ENCODE peak calls at places on chromosomes 11 and 22, in seven cellular contexts. Z, W, V, G, Y, I and F are unnamed samples. For H3K4me1, the result is how much of the 10 kb centered on the place peaks cover.

GRCh38 chr11:121446752-121447156 is 5.4 kb upstream of the SORL1 start:
- DNase-seq in Y (no peak), G (no peak), Z (no peak), W (peak), V (no peak), I (peak), F (peak)

GRCh38 chr11:64237484-64237951 is 3.1 kb downstream of the VEGFB start:
- DNase-seq in V (peak), Y (no peak), I (no peak), G (no peak), Z (peak), W (no peak), F (no peak)

GRCh38 chr11:29162490-29162889 is 854.3 kb downstream of the KCNA4 start:
- DNase-seq in I (peak), Z (no peak), G (no peak), Y (no peak), W (no peak), V (no peak), F (no peak)

GRCh38 chr11:19258651-19259230 is 18.0 kb upstream of the E2F8 start:
- DNase-seq in Z (no peak), I (no peak), G (no peak), Y (no peak), W (no peak), V (no peak), F (no peak)

GRCh38 chr11:121452609-121453150 is at the start of gene SORL1-AS1:
- DNase-seq in W (no peak), G (no peak), I (no peak), Y (no peak), V (peak), Z (peak), F (peak)

GRCh38 chr22:47724751-47725150 is 962.3 kb downstream of the TBC1D22A start:
- DNase-seq in I (no peak), V (no peak), G (no peak), Y (no peak), Z (no peak), W (no peak), F (peak)

GRCh38 chr22:21707677-21708076 is 27.9 kb downstream of the YPEL1 start:
- DNase-seq in V (no peak), W (no peak), Z (no peak), G (no peak), Y (no peak), I (peak), F (peak)

GRCh38 chr11:109939176-109939810 is 153.9 kb upstream of the ZC3H12C start:
- DNase-seq in I (peak), Z (peak), Y (no peak), G (peak), W (peak), V (peak), F (peak)

GRCh38 chr11:108890482-108891092 is 225.7 kb downstream of the DDX10 start:
- DNase-seq in G (no peak), Z (no peak), V (no peak), Y (no peak), W (no peak), I (no peak), F (no peak)

GRCh38 chr11:2166091-2166851 is 5.3 kb upstream of the INS start:
- DNase-seq in Y (peak), G (no peak), V (no peak), I (peak), Z (no peak), W (no peak), F (peak)

GRCh38 chr11:68942751-68943271 is 38.0 kb downstream of the MRGPRD start:
- DNase-seq in Y (no peak), V (no peak), W (peak), I (peak), G (no peak), Z (peak), F (no peak)

GRCh38 chr22:17589810-17590375 is 26.6 kb downstream of the SLC25A18 start:
- DNase-seq in G (no peak), Z (no peak), Y (no peak), V (no peak), I (no peak), W (no peak), F (no peak)

GRCh38 chr11:65593518-65594414 is 1.8 kb downstream of the KCNK7 start:
- DNase-seq in Z (peak), W (no peak), I (peak), V (no peak), G (no peak), Y (no peak), F (peak)

GRCh38 chr11:66289548-66290331 is 797 bp upstream of the YIF1A start:
- DNase-seq in I (no peak), W (no peak), Y (no peak), G (peak), Z (peak), V (peak), F (peak)

GRCh38 chr11:10125522-10126133 is 168.4 kb downstream of the SBF2 start:
- DNase-seq in W (peak), Y (no peak), I (peak), Z (no peak), V (no peak), G (no peak), F (no peak)

GRCh38 chr11:95831198-95831883 is 41.0 kb downstream of the CEP57 start:
- DNase-seq in I (peak), Y (no peak), V (no peak), W (peak), Z (no peak), G (no peak), F (peak)

GRCh38 chr11:43327987-43328386 is 16.2 kb downstream of the API5 start:
- DNase-seq in I (peak), Y (no peak), Z (no peak), V (peak), W (peak), G (peak), F (no peak)

GRCh38 chr11:72918825-72919224 is 104.6 kb downstream of the ATG16L2 start:
- DNase-seq in G (no peak), W (no peak), I (no peak), V (no peak), Z (no peak), Y (no peak), F (no peak)

GRCh38 chr11:14974723-14975587 is 2.8 kb upstream of the CALCA start:
- DNase-seq in Z (peak), G (peak), V (no peak), Y (no peak), I (peak), W (peak), F (peak)

GRCh38 chr11:117582491-117582890 is 214.5 kb downstream of the DSCAML1 start:
- DNase-seq in I (no peak), Y (no peak), G (no peak), V (no peak), Z (no peak), W (no peak), F (no peak)

GRCh38 chr11:11968511-11969280 is 39.7 kb downstream of the DKK3 start:
- DNase-seq in Y (no peak), I (peak), G (no peak), V (no peak), W (no peak), Z (no peak), F (no peak)

DNA sequence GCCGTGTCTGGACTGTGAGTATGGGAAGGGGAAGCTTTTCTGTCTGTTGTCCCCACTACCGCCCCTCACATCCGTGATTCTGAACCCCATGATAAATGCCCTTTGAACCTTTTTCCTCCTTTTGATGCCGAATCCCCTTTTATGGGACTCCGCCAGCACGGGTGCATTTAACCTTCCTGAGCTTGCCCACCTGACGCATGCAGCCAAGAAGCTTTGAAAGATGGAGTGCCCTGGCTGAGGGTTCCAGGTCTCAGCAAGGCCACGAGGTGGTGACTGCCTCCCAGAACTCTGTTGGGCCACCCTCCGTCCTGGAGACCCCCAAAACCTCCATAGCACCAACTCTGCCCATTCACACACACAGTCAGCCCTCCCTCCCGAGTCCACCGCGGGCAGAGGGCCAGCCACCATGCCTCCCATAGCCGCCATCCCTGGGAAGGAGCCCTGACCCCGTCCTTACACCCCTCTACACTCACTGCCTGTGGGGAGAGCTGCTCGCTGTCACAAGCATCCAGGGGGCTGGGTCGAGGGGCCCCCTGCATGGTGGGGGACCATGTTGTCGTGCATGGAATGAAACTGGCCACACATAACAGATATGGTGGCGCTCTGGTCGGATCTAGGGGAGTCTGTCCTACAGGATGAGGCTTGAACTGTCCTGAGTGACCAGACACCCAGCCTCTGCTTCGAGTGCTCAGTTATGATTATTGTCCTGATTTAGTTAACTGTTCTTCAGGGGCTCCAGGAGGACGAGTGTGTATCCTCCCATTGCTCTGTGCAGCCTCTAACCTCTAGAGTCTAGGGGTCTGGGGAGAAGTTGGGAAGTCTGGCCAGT is 822 bp upstream of the COMT start:
- DNase-seq in G (no peak), Z (no peak), W (no peak), Y (no peak), I (no peak), V (no peak), F (no peak)
- H3K4me1 ChIP-seq in G (under half), Z (under half), W (under half), Y (under half), I (under half), V (under half), F (under half)

DNA sequence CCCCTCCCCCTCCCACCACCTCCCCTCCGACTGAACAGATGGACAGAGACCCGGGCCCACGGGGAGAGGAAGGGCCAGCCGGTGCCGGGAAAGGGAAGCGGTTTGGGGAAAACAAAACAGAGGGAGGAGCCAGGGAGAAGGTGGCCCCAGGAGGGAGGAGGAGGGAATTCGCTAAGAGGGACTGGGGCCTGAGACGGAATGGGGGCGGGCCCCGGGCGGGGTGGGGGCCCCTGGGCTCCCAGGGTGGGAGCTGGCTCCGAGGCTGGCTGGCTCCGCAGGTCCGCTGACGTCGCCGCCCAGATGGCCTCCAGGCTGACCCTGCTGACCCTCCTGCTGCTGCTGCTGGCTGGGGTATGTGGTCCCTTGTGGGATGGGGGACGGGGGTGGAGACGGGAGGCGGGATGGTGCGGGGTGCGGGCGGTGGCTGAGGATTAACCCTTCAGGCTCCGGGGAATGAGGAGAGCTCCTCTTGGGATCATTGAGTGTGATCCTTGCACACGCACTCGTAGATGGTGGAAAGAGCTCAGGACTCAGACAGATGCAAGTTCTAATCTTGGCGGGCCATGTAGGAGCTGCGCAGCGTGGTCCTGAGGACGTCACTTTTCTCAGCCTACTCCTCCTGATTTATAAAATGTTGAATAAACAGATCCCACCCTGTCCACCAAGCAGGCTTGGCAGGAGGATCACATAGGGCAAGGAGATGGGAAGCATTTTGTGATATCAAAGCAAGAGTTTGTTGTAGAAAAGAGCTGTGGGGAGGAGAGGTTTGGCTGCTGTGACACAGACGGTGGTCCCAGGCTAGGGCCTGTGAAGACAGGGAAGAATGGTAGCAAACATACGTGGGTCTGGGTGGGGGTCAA is 716 bp downstream of the SERPING1 start:
- DNase-seq in Y (peak), I (peak), G (no peak), V (peak), W (peak), Z (peak), F (peak)
- H3K4me3 ChIP-seq in Y (peak), I (peak), G (peak), V (peak), W (peak), Z (peak), F (peak)

GRCh38 chr22:42263944-42264343 is 6.5 kb downstream of the TCF20 start:
- DNase-seq in G (no peak), I (no peak), W (no peak), V (no peak), Y (no peak), Z (no peak), F (no peak)

GRCh38 chr22:42268852-42269406 is 1.5 kb downstream of the TCF20 start:
- DNase-seq in W (no peak), G (no peak), V (no peak), Y (no peak), I (no peak), Z (no peak), F (no peak)

GRCh38 chr22:42262964-42263363 is 7.5 kb downstream of the TCF20 start:
- DNase-seq in Y (no peak), V (no peak), I (peak), G (no peak), Z (no peak), W (no peak), F (no peak)

GRCh38 chr22:42261266-42261665 is 9.2 kb downstream of the TCF20 start:
- DNase-seq in Y (no peak), I (peak), G (no peak), Z (no peak), V (no peak), W (no peak), F (no peak)

DNA sequence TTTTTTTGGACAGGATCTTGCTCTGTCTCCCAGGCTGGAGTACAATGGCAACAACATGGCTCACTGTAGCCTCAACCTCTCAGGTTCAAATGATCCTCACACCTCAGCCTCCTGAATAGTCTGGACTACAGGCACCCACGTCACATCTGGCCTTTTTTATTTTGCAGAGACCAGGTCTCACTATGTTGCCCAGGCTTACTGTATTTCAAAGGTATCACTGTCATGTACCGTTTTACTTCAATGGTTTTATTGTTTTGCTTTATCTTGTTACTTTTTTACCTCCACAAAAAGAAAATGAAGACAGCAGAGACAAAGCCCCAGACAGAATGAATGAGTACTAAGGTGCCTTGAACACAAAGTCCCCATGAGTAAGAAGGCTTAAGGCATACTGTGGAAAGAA is 5.1 kb downstream of the TCF20 start:
- DNase-seq in W (no peak), V (no peak), Y (no peak), I (no peak), Z (no peak), G (no peak), F (no peak)
- H3K4me1 ChIP-seq in W (under half), V (under half), Y (under half), I (under half), Z (under half), G (under half), F (under half)

DNA sequence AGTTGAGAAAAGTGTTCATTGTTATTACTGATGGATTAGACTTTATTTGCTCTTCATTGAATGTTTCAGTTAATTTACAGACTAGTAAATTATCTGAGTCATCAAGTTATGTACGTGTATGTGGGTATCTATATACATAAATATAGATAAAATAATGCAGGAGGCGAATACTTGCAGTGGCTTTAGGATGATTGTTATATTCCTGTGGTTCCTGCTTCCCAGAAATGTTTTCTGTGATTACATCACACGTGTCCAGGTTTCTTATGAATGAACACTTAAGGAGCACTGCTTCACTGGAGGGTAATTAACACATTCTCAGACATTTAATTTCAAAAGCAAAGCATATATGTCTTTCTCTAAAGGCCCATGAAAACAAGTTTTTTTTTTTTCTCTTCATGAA is 28.4 kb downstream of the YAP1 start:
- DNase-seq in Y (no peak), I (peak), W (peak), Z (no peak), G (no peak), V (no peak), F (no peak)
- H3K4me3 ChIP-seq in Y (no peak), I (no peak), W (peak), Z (no peak), G (no peak), V (no peak), F (no peak)

GRCh38 chr11:27699242-27699925 is 871 bp downstream of the BDNF start:
- DNase-seq in Z (no peak), G (no peak), W (peak), V (no peak), Y (no peak), I (peak), F (peak)
- H3K4me1 ChIP-seq in Z (under half), G (under half), W (under half), V (under half), Y (under half), I (under half), F (under half)

GRCh38 chr22:38468761-38469305 is 937 bp downstream of the KDELR3 start:
- DNase-seq in I (no peak), Z (no peak), Y (no peak), G (no peak), V (no peak), W (no peak), F (no peak)

GRCh38 chr22:38471237-38471636 is 3.3 kb downstream of the KDELR3 start:
- DNase-seq in W (no peak), Y (no peak), Z (no peak), V (no peak), G (no peak), I (no peak), F (no peak)

GRCh38 chr22:38467904-38468760 is at the start of gene KDELR3:
- DNase-seq in Y (peak), I (peak), G (no peak), V (peak), Z (peak), W (peak), F (peak)

GRCh38 chr22:38467438-38467903 is 425 bp upstream of the KDELR3 start:
- DNase-seq in Z (peak), W (no peak), Y (no peak), V (no peak), I (no peak), G (no peak), F (no peak)

DNA sequence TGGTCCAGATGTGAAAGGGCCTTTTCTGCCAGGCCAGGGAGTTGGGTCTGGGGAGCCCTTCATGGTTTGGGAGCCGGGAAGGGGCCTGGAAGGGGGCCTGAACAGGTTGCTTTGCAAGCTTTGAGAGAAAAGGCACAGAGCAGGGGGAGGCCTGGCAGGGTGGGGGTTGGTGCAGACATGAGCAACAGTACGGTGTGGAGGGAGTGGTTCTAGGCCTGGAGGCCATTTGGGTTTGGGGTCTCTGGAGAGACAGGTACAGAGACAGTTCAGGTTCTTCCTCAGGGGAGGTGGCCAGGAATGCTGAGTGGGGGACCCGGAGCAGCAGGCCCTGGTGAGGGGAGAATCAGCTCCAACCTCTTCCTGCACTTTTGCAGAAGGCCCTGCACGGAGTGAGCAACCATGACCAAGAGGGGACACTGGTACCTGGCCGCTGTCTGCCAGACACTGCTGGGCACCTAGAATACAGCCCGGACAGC is 1.4 kb downstream of the KDELR3 start:
- DNase-seq in G (no peak), Y (no peak), I (no peak), Z (no peak), V (no peak), W (no peak), F (no peak)
- H3K4me3 ChIP-seq in G (no peak), Y (no peak), I (no peak), Z (no peak), V (no peak), W (peak), F (no peak)

GRCh38 chr22:37192741-37193140 is 4.7 kb upstream of the C1QTNF6 start:
- DNase-seq in W (no peak), G (no peak), I (no peak), Z (no peak), V (no peak), Y (no peak), F (no peak)

GRCh38 chr22:37189011-37189466 is 992 bp upstream of the C1QTNF6 start:
- DNase-seq in W (peak), V (no peak), I (peak), G (no peak), Y (no peak), Z (no peak), F (peak)

GRCh38 chr22:37187891-37188761 is at the start of gene C1QTNF6:
- DNase-seq in V (no peak), Z (no peak), Y (peak), G (no peak), W (no peak), I (peak), F (peak)

GRCh38 chr22:37192232-37192631 is 4.2 kb upstream of the C1QTNF6 start:
- DNase-seq in Z (no peak), W (no peak), Y (no peak), V (no peak), G (no peak), I (no peak), F (peak)

DNA sequence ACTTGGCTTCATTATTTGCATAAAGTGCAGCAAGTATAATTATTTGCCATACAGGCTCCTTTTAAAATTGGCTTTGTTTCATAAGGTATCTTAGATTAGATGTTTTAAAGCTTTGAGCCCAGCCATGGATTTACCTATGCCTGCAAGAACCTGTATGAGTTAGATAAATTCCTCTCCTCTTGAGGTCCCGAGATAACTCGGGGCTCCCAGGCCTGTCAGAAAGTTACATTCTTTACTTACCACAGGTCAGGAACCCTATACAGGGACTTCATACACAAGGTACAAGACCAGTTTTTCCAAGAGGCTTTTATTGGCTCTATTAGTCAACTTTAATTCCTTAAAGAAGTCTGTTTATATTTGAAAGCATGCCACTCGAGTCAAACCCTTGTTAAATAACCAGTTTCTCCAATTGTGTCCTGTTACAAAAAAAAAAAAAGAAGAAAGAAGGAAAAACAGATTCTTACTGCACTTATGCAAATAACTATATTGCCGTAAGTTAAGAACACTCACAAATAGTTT is 2.3 kb upstream of the C1QTNF6 start:
- DNase-seq in Z (no peak), G (no peak), V (no peak), I (no peak), W (no peak), Y (no peak), F (no peak)
- H3K4me1 ChIP-seq in Z (half or more), G (half or more), V (under half), I (under half), W (under half), Y (under half), F (under half)

GRCh38 chr22:35230839-35231584 is 26.3 kb upstream of the HMGXB4 start:
- DNase-seq in W (no peak), I (no peak), Z (peak), Y (no peak), V (no peak), G (no peak), F (no peak)
- H3K4me3 ChIP-seq in W (no peak), I (no peak), Z (no peak), Y (no peak), V (no peak), G (peak), F (no peak)